ENCODE peak calls at places on chromosomes 4 and X, in four cellular contexts. L, G, F and I are unnamed samples.

GRCh38 chrX:120213438-120214265 is 37.0 kb upstream of the ZBTB33 start:
- DNase-seq in L (peak), G (peak), F (peak), I (peak)

GRCh38 chrX:120452131-120452530 is 17.0 kb downstream of the LAMP2 start:
- DNase-seq in L (peak), G (peak), F (peak), I (no peak)

GRCh38 chr4:70945452-70946055 is 43.4 kb downstream of the MOB1B start:
- DNase-seq in L (no peak), G (no peak), F (no peak), I (no peak)

GRCh38 chrX:15497865-15498264 is 2.7 kb upstream of the BMX start:
- DNase-seq in L (peak), G (peak), F (peak), I (no peak)

GRCh38 chrX:122091571-122091970 is 1044.2 kb downstream of the GLUD2 start:
- DNase-seq in L (no peak), G (no peak), F (no peak), I (no peak)

GRCh38 chr4:89022426-89023128 is 34.4 kb downstream of the FAM13A start:
- DNase-seq in L (no peak), G (no peak), F (no peak), I (no peak)

GRCh38 chr4:37892641-37893040 is 1.8 kb downstream of the TBC1D1 start:
- DNase-seq in L (no peak), G (no peak), F (no peak), I (peak)

GRCh38 chr4:84691170-84691691 is 108.3 kb downstream of the CDS1 start:
- DNase-seq in L (no peak), G (no peak), F (peak), I (no peak)

GRCh38 chr4:10667651-10668341 is 16.8 kb downstream of the CLNK start:
- DNase-seq in L (no peak), G (no peak), F (no peak), I (no peak)

GRCh38 chr4:43481526-43481925 is 589.0 kb downstream of the GRXCR1 start:
- DNase-seq in L (no peak), G (no peak), F (no peak), I (no peak)

DNA sequence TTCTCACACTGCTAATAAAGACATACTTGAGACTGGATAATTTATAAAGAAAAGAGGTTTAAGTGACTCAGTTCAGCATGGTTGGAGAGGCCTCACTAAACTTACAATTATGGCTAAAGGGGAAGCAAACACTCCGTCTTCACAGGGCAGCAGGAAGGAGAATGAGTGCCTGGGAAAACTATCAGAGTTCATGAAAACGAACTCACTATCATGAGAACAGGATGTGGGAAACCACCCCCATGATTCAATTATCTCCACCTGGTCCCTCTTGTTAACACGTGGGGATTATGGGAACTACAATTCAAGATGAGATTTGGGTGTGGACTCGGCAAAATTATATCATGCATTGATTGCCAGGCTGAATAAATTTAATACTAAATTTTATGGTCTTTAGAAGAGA is 592.7 kb downstream of the GRXCR1 start:
- DNase-seq in L (no peak), G (no peak), F (no peak), I (no peak)
- TF ChIP-seq NR2C2 in L (no peak), G (no peak), F (no peak), I (no peak)

GRCh38 chrX:11893933-11894710 is 136.1 kb downstream of the MSL3 start:
- DNase-seq in L (no peak), G (no peak), F (no peak), I (no peak)
- TF ChIP-seq NR2C2 in L (no peak), G (no peak), F (no peak), I (no peak)

GRCh38 chr4:105896984-105897760 is 1.9 kb downstream of the NPNT start:
- DNase-seq in L (no peak), G (no peak), F (no peak), I (no peak)

GRCh38 chr4:105895609-105896460 is 564 bp downstream of the NPNT start:
- DNase-seq in L (no peak), G (peak), F (no peak), I (no peak)

GRCh38 chr4:105896461-105896939 is 1.2 kb downstream of the NPNT start:
- DNase-seq in L (no peak), G (no peak), F (no peak), I (no peak)

GRCh38 chr4:105895324-105895608 is at the start of gene NPNT:
- DNase-seq in L (no peak), G (no peak), F (no peak), I (no peak)

DNA sequence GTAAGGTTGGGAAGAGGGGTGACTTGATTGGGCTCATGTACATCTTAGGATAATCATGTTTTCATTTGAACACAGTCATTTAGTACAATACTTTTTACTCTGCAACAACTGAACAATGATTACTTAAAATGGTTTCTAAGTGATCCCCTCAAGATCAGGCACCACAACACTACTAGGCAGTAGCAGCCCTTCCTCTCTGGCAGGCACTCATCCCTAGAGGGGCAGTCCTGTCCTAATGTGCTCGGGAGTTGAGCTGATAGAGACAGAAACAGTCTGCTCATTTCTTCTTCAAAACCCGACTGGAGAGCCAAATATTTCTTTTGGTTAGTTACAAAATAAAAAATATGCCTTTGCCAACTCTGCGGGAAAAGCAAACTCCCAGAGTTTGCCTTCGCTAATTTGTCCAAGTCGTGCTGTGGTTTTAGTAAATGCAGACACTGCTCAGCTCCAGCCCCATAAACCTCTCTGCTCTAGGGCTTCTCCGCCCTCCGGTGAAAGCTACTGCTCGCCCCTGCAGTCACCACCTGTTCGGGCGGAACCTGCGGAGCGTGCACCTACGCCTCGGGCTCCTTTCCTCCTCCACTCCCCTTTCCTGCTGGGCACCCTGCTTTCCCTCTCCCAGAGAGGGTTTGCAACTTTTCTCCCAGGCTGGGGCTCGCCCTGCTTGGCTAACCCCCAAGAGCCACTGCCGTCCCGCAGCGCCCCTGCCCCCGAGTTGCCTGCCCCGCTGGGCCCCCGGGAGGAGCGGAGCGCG is 524 bp upstream of the NPNT start:
- DNase-seq in L (no peak), G (peak), F (no peak), I (no peak)
- TF ChIP-seq NR2C2 in L (no peak), G (no peak), F (no peak), I (no peak)

GRCh38 chrX:53323196-53323595 is 41.8 kb upstream of the IQSEC2 start:
- DNase-seq in L (no peak), G (no peak), F (no peak), I (no peak)
- TF ChIP-seq NR2C2 in L (no peak), G (no peak), F (no peak), I (no peak)

GRCh38 chr4:183504930-183505555 is at the start of gene ING2:
- DNase-seq in L (peak), G (no peak), F (peak), I (no peak)
- TF ChIP-seq NR2C2 in L (peak), G (no peak), F (no peak), I (no peak)

GRCh38 chr4:90025248-90025647 is 101.9 kb upstream of the CCSER1 start:
- DNase-seq in L (no peak), G (no peak), F (no peak), I (no peak)

GRCh38 chr4:90028460-90028859 is 98.7 kb upstream of the CCSER1 start:
- DNase-seq in L (no peak), G (no peak), F (no peak), I (no peak)

GRCh38 chr4:90027565-90027964 is 99.6 kb upstream of the CCSER1 start:
- DNase-seq in L (no peak), G (no peak), F (no peak), I (no peak)

GRCh38 chr4:90030202-90030601 is 97.0 kb upstream of the CCSER1 start:
- DNase-seq in L (no peak), G (no peak), F (no peak), I (no peak)

DNA sequence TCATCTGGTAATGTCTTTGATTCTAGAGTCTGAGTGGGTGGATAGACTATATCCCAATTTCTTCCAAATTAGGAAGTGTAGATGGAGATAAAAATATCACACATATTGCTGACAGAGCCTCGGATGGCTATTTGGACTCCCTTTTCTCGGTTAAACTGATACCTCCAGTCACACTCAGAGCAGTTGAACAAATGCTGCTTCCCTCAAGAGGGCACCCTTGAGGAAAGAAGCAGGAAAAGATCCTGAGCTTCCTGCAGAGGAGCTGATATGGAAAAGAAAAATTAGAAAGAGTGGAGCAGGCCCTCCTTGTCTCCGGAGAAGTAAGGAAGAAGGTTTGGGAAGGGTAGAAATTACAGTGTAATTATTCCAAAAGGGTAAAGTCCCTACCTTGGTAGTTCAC is 96.2 kb upstream of the CCSER1 start:
- DNase-seq in L (no peak), G (peak), F (no peak), I (no peak)
- TF ChIP-seq NR2C2 in L (no peak), G (no peak), F (no peak), I (no peak)